ENCODE peak calls at places on chromosomes 12 and 14, in eight cellular contexts. V is HL-60, U is MM.1S, L is AG10803, G is A549, Y is neural crest cell, P is heart right ventricle, R is tibial artery. M is an unnamed sample.

GRCh38 chr14:104881369-104881979 is 16.4 kb downstream of the CEP170B start:
- DNase-seq in G (no peak), P (peak), L (no peak), Y (no peak), V (no peak), R (no peak), U (no peak), M (no peak)

GRCh38 chr14:23930742-23931141 is 22.8 kb upstream of the DHRS4 start:
- DNase-seq in V (no peak), R (peak), U (no peak), P (no peak), Y (no peak), G (no peak), L (peak), M (no peak)

GRCh38 chr14:92430686-92431085 is 82.9 kb upstream of the RIN3 start:
- DNase-seq in Y (no peak), U (no peak), V (no peak), P (no peak), R (no peak), G (no peak), L (no peak), M (no peak)

GRCh38 chr12:19220205-19220604 is 90.7 kb downstream of the PLEKHA5 start:
- DNase-seq in G (peak), R (no peak), L (peak), Y (no peak), V (no peak), P (no peak), U (no peak), M (peak)

GRCh38 chr14:55448146-55448614 is 7.8 kb upstream of the TBPL2 start:
- DNase-seq in U (no peak), R (no peak), G (peak), L (peak), Y (no peak), V (no peak), P (peak), M (peak)

GRCh38 chr14:49297102-49297501 is 289.1 kb downstream of the RPS29 start:
- DNase-seq in Y (no peak), L (no peak), P (no peak), G (no peak), R (no peak), U (no peak), V (no peak), M (no peak)

GRCh38 chr14:80100681-80101080 is 110.6 kb downstream of the DIO2 start:
- DNase-seq in P (no peak), L (no peak), V (no peak), U (no peak), R (no peak), Y (no peak), G (no peak), M (no peak)

GRCh38 chr12:32897688-32898573 is 1.4 kb upstream of the PKP2 start:
- DNase-seq in G (no peak), Y (no peak), U (no peak), V (no peak), L (no peak), R (no peak), P (no peak), M (no peak)

GRCh38 chr12:83841620-83842019 is 1071.0 kb downstream of the SLC6A15 start:
- DNase-seq in Y (no peak), L (peak), R (no peak), U (no peak), P (no peak), G (no peak), V (no peak), M (no peak)

GRCh38 chr12:94615284-94616216 is 34.8 kb downstream of the TMCC3 start:
- DNase-seq in Y (no peak), V (no peak), U (no peak), G (peak), P (peak), L (no peak), R (no peak), M (peak)

GRCh38 chr12:29543036-29543435 is 45.5 kb upstream of the OVCH1 start:
- DNase-seq in Y (no peak), G (no peak), P (no peak), U (no peak), R (no peak), L (no peak), V (no peak), M (no peak)

GRCh38 chr12:131673519-131674265 is 37.2 kb upstream of the SFSWAP start:
- DNase-seq in U (no peak), P (no peak), L (no peak), R (no peak), G (no peak), Y (no peak), V (no peak), M (peak)

GRCh38 chr14:77653473-77653872 is 37.0 kb upstream of the SPTLC2 start:
- DNase-seq in G (no peak), U (no peak), P (no peak), Y (peak), L (no peak), V (peak), R (no peak), M (no peak)

GRCh38 chr12:42936991-42937390 is 347.4 kb upstream of the PRICKLE1 start:
- DNase-seq in U (no peak), L (no peak), Y (no peak), P (no peak), R (no peak), G (no peak), V (no peak), M (no peak)

GRCh38 chr12:67042697-67043131 is 226.4 kb upstream of the CAND1 start:
- DNase-seq in P (no peak), G (peak), U (no peak), L (no peak), V (no peak), R (no peak), Y (no peak), M (peak)

GRCh38 chr12:57185403-57185802 is 31.2 kb upstream of the NXPH4 start:
- DNase-seq in R (no peak), U (no peak), P (no peak), G (no peak), Y (no peak), V (no peak), L (no peak), M (no peak)

GRCh38 chr12:26017484-26018211 is 59.2 kb downstream of the RASSF8 start:
- DNase-seq in G (peak), U (peak), Y (peak), R (no peak), L (no peak), P (no peak), V (peak), M (peak)

GRCh38 chr12:11727133-11727664 is 77.7 kb downstream of the ETV6 start:
- DNase-seq in L (no peak), V (no peak), U (no peak), G (no peak), P (no peak), Y (no peak), R (no peak), M (no peak)

GRCh38 chr12:71190822-71191221 is 33.0 kb upstream of the TSPAN8 start:
- DNase-seq in P (no peak), V (no peak), U (no peak), G (no peak), Y (no peak), R (no peak), L (no peak), M (no peak)

GRCh38 chr14:96581902-96582640 is 79.9 kb downstream of the PAPOLA start:
- DNase-seq in L (no peak), Y (no peak), G (no peak), U (no peak), P (no peak), V (no peak), R (no peak), M (peak)

GRCh38 chr14:64410084-64410774 is 22.1 kb downstream of the MTHFD1 start:
- DNase-seq in G (peak), U (no peak), V (no peak), R (no peak), Y (no peak), P (no peak), L (peak), M (peak)

GRCh38 chr14:72826039-72826438 is 67.9 kb downstream of the DPF3 start:
- DNase-seq in U (no peak), G (no peak), P (no peak), L (no peak), Y (no peak), V (no peak), R (no peak), M (no peak)

GRCh38 chr12:27779416-27779815 is 617 bp upstream of the KLHL42 start:
- DNase-seq in P (no peak), U (peak), G (peak), V (peak), L (no peak), Y (no peak), R (peak), M (no peak)

GRCh38 chr14:93716002-93716401 is 72.3 kb downstream of the PRIMA1 start:
- DNase-seq in U (no peak), V (no peak), P (no peak), L (no peak), Y (no peak), R (no peak), G (no peak), M (no peak)

GRCh38 chr14:34201909-34202622 is 251.2 kb upstream of the EGLN3 start:
- DNase-seq in L (no peak), R (no peak), V (no peak), U (no peak), G (no peak), Y (no peak), P (no peak), M (no peak)

GRCh38 chr14:64549805-64550538 is at the start of gene PPP1R36:
- DNase-seq in Y (no peak), R (no peak), L (peak), G (no peak), V (peak), U (no peak), P (no peak), M (no peak)

GRCh38 chr14:91778217-91778616 is 46.3 kb upstream of the CATSPERB start:
- DNase-seq in P (no peak), G (no peak), Y (no peak), V (no peak), L (no peak), R (no peak), U (no peak), M (no peak)

GRCh38 chr12:4307593-4308333 is 13.2 kb upstream of the TIGAR start:
- DNase-seq in R (peak), V (peak), U (no peak), P (peak), Y (peak), G (peak), L (peak), M (peak)

DNA sequence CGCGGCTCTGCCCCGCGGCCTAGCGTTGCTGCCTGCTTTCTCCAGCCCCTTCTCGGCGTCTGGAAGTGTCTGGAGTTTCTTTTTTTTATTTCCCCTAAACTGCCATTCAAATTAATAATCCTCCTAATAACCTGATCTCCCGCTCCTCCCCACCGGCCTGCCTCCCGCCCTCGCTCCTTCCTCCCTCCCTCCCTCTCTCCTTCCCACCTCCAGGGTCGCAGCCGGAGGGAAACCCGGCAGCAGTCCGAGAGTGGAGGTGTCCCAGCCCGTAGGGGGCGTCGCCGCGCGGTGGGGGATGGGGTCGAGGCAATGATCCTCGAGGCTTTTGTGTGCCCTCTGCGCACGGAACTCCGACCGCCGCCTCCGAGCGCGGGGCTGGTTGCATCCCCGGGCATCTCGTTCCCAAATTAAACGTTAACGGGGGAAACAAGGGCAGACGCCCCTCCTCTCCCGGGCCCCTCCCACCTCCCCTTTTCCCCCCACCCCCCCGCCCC is 1.1 kb upstream of the SOCS2 start:
- DNase-seq in U (peak), R (peak), Y (peak), V (no peak), G (peak), P (peak), L (peak), M (peak)
- TF ChIP-seq CTCF in U (peak), R (no peak), Y (peak), V (no peak), G (peak), P (peak), L (peak), M (peak)

DNA sequence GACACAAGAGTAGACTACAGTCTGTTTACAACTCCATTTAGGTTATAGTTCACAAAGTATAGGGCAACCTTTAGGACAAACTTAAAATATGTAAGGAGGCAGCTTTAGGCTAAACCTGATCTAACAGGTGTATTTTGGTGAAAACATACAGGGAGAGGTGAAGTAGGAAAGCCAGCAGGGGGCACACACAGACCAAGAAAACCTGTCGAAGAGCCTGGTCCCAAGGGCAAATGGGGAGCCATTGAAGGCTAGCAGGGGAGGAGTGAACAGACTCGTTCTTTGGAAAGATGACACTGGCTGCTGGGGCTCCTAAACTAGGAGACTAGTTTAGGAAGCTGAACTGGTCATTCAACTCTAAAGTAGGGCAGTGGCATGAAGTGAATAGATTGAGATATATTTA is 138.8 kb upstream of the WSCD2 start:
- DNase-seq in U (peak), L (no peak), V (peak), Y (peak), P (peak), R (no peak), G (peak), M (peak)
- TF ChIP-seq CTCF in U (peak), L (peak), V (no peak), Y (peak), P (peak), R (peak), G (peak), M (peak)

GRCh38 chr14:87066221-87066817 is 926.7 kb downstream of the GALC start:
- DNase-seq in G (no peak), P (no peak), Y (no peak), R (no peak), L (peak), V (no peak), U (no peak), M (peak)
- TF ChIP-seq CTCF in G (no peak), P (peak), Y (peak), R (no peak), L (peak), V (no peak), U (peak), M (peak)

GRCh38 chr12:52305921-52306705 is 14.8 kb upstream of the KRT81 start:
- DNase-seq in L (no peak), P (no peak), V (no peak), Y (no peak), U (no peak), G (peak), R (no peak), M (peak)
- TF ChIP-seq CTCF in L (peak), P (peak), V (no peak), Y (peak), U (peak), G (peak), R (peak), M (peak)

M was measured in MCF 10A.